ENCODE peak calls at places on chromosomes 1 and 21, in seven cellular contexts. One of them, this sample, is unnamed.

GRCh38 chr1:6026095-6026809 is 19.4 kb upstream of the KCNAB2 start:
- DNase-seq in trophoblast cell: peak
- DNase-seq in mesendoderm: peak
- DNase-seq in neuronal stem cell: no peak
- DNase-seq in H9: peak
- DNase-seq in mesenchymal stem cell: no peak
- DNase-seq in H1: no peak
- DNase-seq in this sample: peak

GRCh38 chr1:29123871-29124365 is at the start of gene TMEM200B:
- DNase-seq in neuronal stem cell: no peak
- DNase-seq in H9: no peak
- DNase-seq in trophoblast cell: peak
- DNase-seq in mesenchymal stem cell: no peak
- DNase-seq in H1: no peak
- DNase-seq in mesendoderm: no peak
- DNase-seq in this sample: no peak

GRCh38 chr1:209367031-209367813 is 216.3 kb upstream of the CAMK1G start:
- DNase-seq in mesendoderm: no peak
- DNase-seq in H9: no peak
- DNase-seq in H1: no peak
- DNase-seq in neuronal stem cell: no peak
- DNase-seq in trophoblast cell: peak
- DNase-seq in mesenchymal stem cell: no peak
- DNase-seq in this sample: peak

GRCh38 chr1:224681816-224682215 is 65.7 kb downstream of the CNIH3 start:
- DNase-seq in neuronal stem cell: peak
- DNase-seq in trophoblast cell: no peak
- DNase-seq in mesenchymal stem cell: no peak
- DNase-seq in H1: no peak
- DNase-seq in mesendoderm: no peak
- DNase-seq in H9: no peak
- DNase-seq in this sample: no peak

GRCh38 chr1:186155594-186155993 is 219.5 kb downstream of the TPR start:
- DNase-seq in mesendoderm: peak
- DNase-seq in trophoblast cell: peak
- DNase-seq in mesenchymal stem cell: peak
- DNase-seq in H1: no peak
- DNase-seq in H9: no peak
- DNase-seq in neuronal stem cell: no peak
- DNase-seq in this sample: peak

GRCh38 chr1:36622741-36623648 is 140.3 kb upstream of the CSF3R start:
- DNase-seq in trophoblast cell: no peak
- DNase-seq in mesenchymal stem cell: no peak
- DNase-seq in mesendoderm: no peak
- DNase-seq in neuronal stem cell: no peak
- DNase-seq in H1: no peak
- DNase-seq in H9: no peak
- DNase-seq in this sample: no peak

GRCh38 chr1:228810385-228810784 is 75.1 kb downstream of the RHOU start:
- DNase-seq in H1: no peak
- DNase-seq in mesendoderm: no peak
- DNase-seq in mesenchymal stem cell: no peak
- DNase-seq in trophoblast cell: no peak
- DNase-seq in H9: no peak
- DNase-seq in neuronal stem cell: no peak
- DNase-seq in this sample: no peak

GRCh38 chr1:35558374-35559316 is 1.0 kb downstream of the NCDN start:
- DNase-seq in H9: no peak
- DNase-seq in trophoblast cell: no peak
- DNase-seq in mesendoderm: peak
- DNase-seq in H1: no peak
- DNase-seq in neuronal stem cell: no peak
- DNase-seq in mesenchymal stem cell: no peak
- DNase-seq in this sample: no peak

GRCh38 chr1:209802117-209802779 is 3.7 kb downstream of the IRF6 start:
- DNase-seq in neuronal stem cell: no peak
- DNase-seq in mesenchymal stem cell: no peak
- DNase-seq in H9: no peak
- DNase-seq in H1: no peak
- DNase-seq in mesendoderm: no peak
- DNase-seq in trophoblast cell: peak
- DNase-seq in this sample: no peak

GRCh38 chr21:25402134-25402957 is 204.9 kb downstream of the MRPL39 start:
- DNase-seq in H9: no peak
- DNase-seq in neuronal stem cell: no peak
- DNase-seq in H1: no peak
- DNase-seq in trophoblast cell: no peak
- DNase-seq in mesenchymal stem cell: no peak
- DNase-seq in mesendoderm: no peak
- DNase-seq in this sample: no peak
- H3K18ac ChIP-seq in H9: no peak
- H3K18ac ChIP-seq in neuronal stem cell: peak
- H3K18ac ChIP-seq in H1: no peak
- H3K18ac ChIP-seq in trophoblast cell: no peak
- H3K18ac ChIP-seq in mesenchymal stem cell: no peak
- H3K18ac ChIP-seq in mesendoderm: no peak
- H3K18ac ChIP-seq in this sample: no peak

GRCh38 chr1:170366980-170367379 is 165.0 kb upstream of the GORAB start:
- DNase-seq in trophoblast cell: no peak
- DNase-seq in mesenchymal stem cell: no peak
- DNase-seq in neuronal stem cell: no peak
- DNase-seq in H1: no peak
- DNase-seq in mesendoderm: no peak
- DNase-seq in H9: no peak
- DNase-seq in this sample: no peak

GRCh38 chr1:170370087-170370486 is 161.9 kb upstream of the GORAB start:
- DNase-seq in mesenchymal stem cell: no peak
- DNase-seq in mesendoderm: no peak
- DNase-seq in H1: no peak
- DNase-seq in trophoblast cell: no peak
- DNase-seq in H9: no peak
- DNase-seq in neuronal stem cell: no peak
- DNase-seq in this sample: no peak

GRCh38 chr1:170369417-170369816 is 162.5 kb upstream of the GORAB start:
- DNase-seq in mesenchymal stem cell: no peak
- DNase-seq in trophoblast cell: no peak
- DNase-seq in neuronal stem cell: no peak
- DNase-seq in H9: no peak
- DNase-seq in H1: no peak
- DNase-seq in mesendoderm: no peak
- DNase-seq in this sample: no peak

GRCh38 chr1:170367615-170368014 is 164.4 kb upstream of the GORAB start:
- DNase-seq in H1: no peak
- DNase-seq in mesendoderm: peak
- DNase-seq in trophoblast cell: no peak
- DNase-seq in neuronal stem cell: no peak
- DNase-seq in H9: no peak
- DNase-seq in mesenchymal stem cell: no peak
- DNase-seq in this sample: no peak

DNA sequence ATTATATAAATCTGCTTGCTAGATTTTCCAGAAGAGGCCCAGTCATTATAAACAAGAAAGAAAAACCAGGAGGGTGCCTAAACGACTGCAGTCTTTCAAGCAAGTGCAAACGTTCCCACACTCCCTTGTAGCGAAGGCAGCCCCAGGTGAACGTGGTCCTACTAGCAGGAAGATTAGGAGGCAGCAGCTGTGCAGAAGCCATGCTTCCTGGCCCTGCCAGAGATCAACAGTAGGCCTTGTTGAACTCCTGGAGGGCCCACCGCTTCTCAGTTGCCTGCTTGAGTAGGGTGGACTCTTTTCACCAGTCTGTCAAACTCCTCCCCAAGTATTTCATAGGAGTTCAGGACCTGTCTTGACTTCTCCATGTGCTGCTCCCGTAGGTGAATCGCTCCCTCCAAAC is 163.0 kb upstream of the GORAB start:
- DNase-seq in H1: no peak
- DNase-seq in mesendoderm: no peak
- DNase-seq in mesenchymal stem cell: no peak
- DNase-seq in H9: no peak
- DNase-seq in neuronal stem cell: no peak
- DNase-seq in trophoblast cell: no peak
- DNase-seq in this sample: no peak
- H3K18ac ChIP-seq in H1: no peak
- H3K18ac ChIP-seq in mesendoderm: no peak
- H3K18ac ChIP-seq in mesenchymal stem cell: peak
- H3K18ac ChIP-seq in H9: no peak
- H3K18ac ChIP-seq in neuronal stem cell: no peak
- H3K18ac ChIP-seq in trophoblast cell: no peak
- H3K18ac ChIP-seq in this sample: no peak

DNA sequence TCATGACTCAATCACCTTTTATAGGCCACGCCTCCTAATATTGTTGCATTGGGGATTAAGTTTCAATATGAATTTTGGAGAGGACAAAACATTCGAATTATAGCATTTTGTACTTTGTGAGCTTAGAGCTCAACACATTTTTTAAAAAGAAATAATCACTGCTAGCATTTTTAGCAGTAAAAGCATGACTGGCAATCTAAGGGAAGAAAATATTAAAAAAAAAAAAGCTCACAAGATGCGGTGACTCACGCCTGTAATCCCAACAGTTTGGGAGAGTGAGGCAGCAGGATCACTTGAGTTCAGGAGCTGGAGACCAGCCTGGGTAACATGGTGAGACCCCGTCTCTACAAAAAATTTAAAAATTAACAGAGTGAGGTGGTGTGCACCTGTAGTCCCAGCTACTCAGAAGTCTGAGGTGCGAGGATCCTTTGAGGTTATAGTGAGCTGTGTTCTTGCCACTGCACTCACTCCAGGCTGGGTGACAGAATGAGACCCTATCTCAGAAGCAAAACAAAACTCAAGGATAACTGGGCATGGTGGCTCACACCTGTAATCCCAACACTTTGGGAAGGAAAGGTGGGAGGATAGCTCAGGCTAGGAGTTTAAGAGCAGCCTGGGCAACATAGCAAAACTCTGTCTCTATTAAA is 28.8 kb upstream of the DIPK1A start:
- DNase-seq in mesenchymal stem cell: no peak
- DNase-seq in mesendoderm: no peak
- DNase-seq in H9: no peak
- DNase-seq in neuronal stem cell: no peak
- DNase-seq in H1: no peak
- DNase-seq in trophoblast cell: no peak
- DNase-seq in this sample: peak
- H3K18ac ChIP-seq in mesenchymal stem cell: no peak
- H3K18ac ChIP-seq in mesendoderm: no peak
- H3K18ac ChIP-seq in H9: no peak
- H3K18ac ChIP-seq in neuronal stem cell: no peak
- H3K18ac ChIP-seq in H1: no peak
- H3K18ac ChIP-seq in trophoblast cell: no peak
- H3K18ac ChIP-seq in this sample: no peak

DNA sequence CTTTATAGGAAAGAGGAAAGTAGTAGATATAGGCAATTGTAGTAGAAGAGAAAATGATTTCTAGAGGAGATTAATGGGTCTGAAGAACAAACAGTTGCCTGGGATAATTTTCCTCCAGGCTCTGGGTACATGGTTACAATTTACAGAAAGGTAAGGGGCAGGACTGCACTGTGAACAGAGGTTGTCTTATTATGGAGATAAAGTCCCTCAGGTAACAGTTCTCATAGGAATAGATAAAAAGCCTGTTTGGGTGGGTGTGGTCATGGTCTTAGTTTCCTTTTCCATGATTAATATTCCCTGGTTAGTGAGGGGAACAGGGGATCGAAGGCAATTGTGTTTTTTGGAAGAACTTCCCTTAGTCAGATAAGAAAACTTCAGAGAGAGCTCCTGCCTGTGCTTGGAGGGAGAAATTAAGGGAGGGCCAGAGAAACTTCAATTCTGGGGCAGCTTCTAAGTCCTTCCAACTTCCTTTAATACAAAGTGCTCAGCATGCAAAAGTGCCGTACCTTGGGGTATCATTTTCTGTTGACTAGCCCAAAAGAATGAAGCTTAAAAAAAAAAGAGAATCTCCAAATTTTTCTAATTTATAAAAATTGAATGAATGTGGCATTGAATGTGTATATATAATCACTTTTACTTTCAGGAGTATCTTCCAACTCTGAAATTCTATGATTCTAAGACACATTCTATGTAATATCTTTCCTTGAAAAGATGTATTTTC is 295.4 kb upstream of the USP25 start:
- DNase-seq in mesenchymal stem cell: no peak
- DNase-seq in H9: no peak
- DNase-seq in mesendoderm: no peak
- DNase-seq in neuronal stem cell: no peak
- DNase-seq in H1: no peak
- DNase-seq in trophoblast cell: no peak
- DNase-seq in this sample: no peak
- H3K18ac ChIP-seq in mesenchymal stem cell: no peak
- H3K18ac ChIP-seq in H9: no peak
- H3K18ac ChIP-seq in mesendoderm: no peak
- H3K18ac ChIP-seq in neuronal stem cell: no peak
- H3K18ac ChIP-seq in H1: no peak
- H3K18ac ChIP-seq in trophoblast cell: no peak
- H3K18ac ChIP-seq in this sample: no peak

DNA sequence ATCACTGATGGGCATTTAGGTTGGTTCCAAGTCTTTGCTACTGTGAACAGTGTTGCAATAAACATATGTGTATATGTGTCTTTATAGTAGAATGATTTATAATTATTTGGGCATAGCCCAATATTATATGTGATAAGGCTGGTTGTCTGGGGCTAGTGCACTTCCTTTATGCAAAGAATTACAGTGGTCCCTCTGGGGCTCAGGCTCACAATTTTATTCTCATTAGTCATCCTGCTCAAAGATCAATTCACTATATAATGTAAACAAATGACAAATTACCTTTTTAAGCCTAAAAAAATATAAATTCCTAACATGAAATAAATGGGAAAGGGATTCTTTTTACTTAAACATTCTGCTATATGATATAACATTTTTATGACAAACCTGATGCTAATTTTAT is 5.0 kb downstream of the PLPPR4 start:
- DNase-seq in neuronal stem cell: no peak
- DNase-seq in trophoblast cell: no peak
- DNase-seq in mesendoderm: no peak
- DNase-seq in H9: no peak
- DNase-seq in mesenchymal stem cell: no peak
- DNase-seq in H1: no peak
- DNase-seq in this sample: peak
- H3K18ac ChIP-seq in neuronal stem cell: no peak
- H3K18ac ChIP-seq in trophoblast cell: no peak
- H3K18ac ChIP-seq in mesendoderm: no peak
- H3K18ac ChIP-seq in H9: no peak
- H3K18ac ChIP-seq in mesenchymal stem cell: no peak
- H3K18ac ChIP-seq in H1: no peak
- H3K18ac ChIP-seq in this sample: no peak